ENCODE peak calls at places on chromosomes 3 and 15, in seven cellular contexts. G, C, Z, I, H, Q and B are unnamed samples.

GRCh38 chr15:59751552-59752413 is 62.7 kb upstream of the BNIP2 start:
- DNase-seq in G (peak; percentile 3), Q (no peak), C (peak; percentile 11), I (peak; percentile 21), Z (peak; percentile 64), H (peak; percentile 49), B (peak; percentile 21)

GRCh38 chr3:177466076-177466475 is 268.8 kb upstream of the TBL1XR1 start:
- DNase-seq in H (no peak), C (no peak), G (no peak), Q (no peak), I (no peak), Z (no peak), B (no peak)

GRCh38 chr3:136838641-136839555 is 20.0 kb downstream of the SLC35G2 start:
- DNase-seq in C (no peak), H (no peak), I (peak; percentile 26), G (peak; percentile 35), Q (peak; percentile 64), Z (peak; percentile 56), B (peak; percentile 82)

GRCh38 chr15:20344601-20345400 is 196.8 kb downstream of the GOLGA6L6 start:
- DNase-seq in C (no peak), H (no peak), Q (no peak), G (no peak), Z (no peak), I (peak; percentile 15), B (peak; percentile 82)

GRCh38 chr15:77563768-77564167 is 68.9 kb downstream of the LINGO1 start:
- DNase-seq in Q (no peak), G (no peak), I (no peak), H (no peak), C (no peak), Z (no peak), B (no peak)

GRCh38 chr15:90016721-90017120 is 15.6 kb downstream of the ZNF710 start:
- DNase-seq in G (no peak), C (no peak), Z (no peak), Q (no peak), H (no peak), I (no peak), B (no peak)

GRCh38 chr3:155304394-155304793 is 10.9 kb upstream of the STRIT1 start:
- DNase-seq in Q (no peak), H (no peak), G (no peak), C (no peak), Z (no peak), I (no peak), B (no peak)

GRCh38 chr3:38165722-38166387 is 518 bp downstream of the OXSR1 start:
- DNase-seq in Q (peak; percentile 46), H (no peak), G (no peak), I (no peak), C (peak; percentile 29), Z (peak; percentile 72), B (peak; percentile 72)

GRCh38 chr3:87076951-87077350 is 86.0 kb upstream of the VGLL3 start:
- DNase-seq in Z (no peak), Q (peak; percentile 85), C (no peak), G (peak; percentile 81), I (no peak), H (no peak), B (peak; percentile 44)

GRCh38 chr3:14451844-14452533 is 49.6 kb downstream of the SLC6A6 start:
- DNase-seq in Z (no peak), Q (peak; percentile 98), I (no peak), G (peak; percentile 94), C (no peak), H (no peak), B (peak; percentile 96)

GRCh38 chr3:53074761-53075742 is 29.2 kb upstream of the SFMBT1 start:
- DNase-seq in H (no peak), C (no peak), Z (no peak), Q (no peak), G (no peak), I (no peak), B (no peak)

GRCh38 chr15:34709866-34710265 is 44.9 kb downstream of the GJD2 start:
- DNase-seq in Z (no peak), I (no peak), H (no peak), C (no peak), Q (peak; percentile 60), G (peak; percentile 12), B (no peak)

GRCh38 chr3:98519351-98519750 is 3.4 kb downstream of the CLDND1 start:
- DNase-seq in H (no peak), C (no peak), Q (peak; percentile 35), I (no peak), Z (no peak), G (no peak), B (no peak)

GRCh38 chr3:71311320-71312046 is 272.0 kb downstream of the FOXP1 start:
- DNase-seq in Q (no peak), I (no peak), G (no peak), H (no peak), C (no peak), Z (no peak), B (no peak)

GRCh38 chr3:170076715-170077238 is 39.0 kb downstream of the GPR160 start:
- DNase-seq in Q (peak; percentile 90), G (peak; percentile 69), C (peak; percentile 27), Z (no peak), H (no peak), I (no peak), B (no peak)

GRCh38 chr3:58528629-58529028 is 8.4 kb downstream of the ACOX2 start:
- DNase-seq in H (no peak), G (peak; percentile 72), C (no peak), I (no peak), Z (no peak), Q (peak; percentile 58), B (peak; percentile 80)

DNA sequence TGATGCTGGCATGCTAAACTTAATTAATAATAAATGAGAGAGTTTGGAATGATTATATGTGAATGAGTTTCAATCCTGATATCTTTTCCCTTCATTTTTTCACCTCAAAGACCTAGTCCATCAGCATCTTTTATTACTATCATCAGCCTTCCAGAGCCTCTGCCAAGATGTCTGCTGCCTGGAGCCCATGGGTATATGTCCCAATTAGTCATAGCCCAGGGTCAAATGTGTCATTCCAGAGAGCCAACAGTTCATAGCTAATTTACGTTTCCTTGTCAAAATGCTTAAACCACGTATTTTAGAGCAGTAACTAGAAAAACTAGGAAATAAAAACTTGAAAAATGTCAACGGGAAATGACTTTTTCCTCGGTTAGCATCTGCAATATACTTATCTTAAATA is 457.9 kb downstream of the SI start:
- DNase-seq in C (no peak), I (no peak), Z (no peak), H (no peak), Q (no peak), G (no peak), B (no peak)
- H3K4me1 ChIP-seq in C (no peaks in the 10 kb centered on the region), I (no peaks in the 10 kb centered on the region), Z (no peaks in the 10 kb centered on the region), H (no peaks in the 10 kb centered on the region), Q (no peaks in the 10 kb centered on the region), G (no peaks in the 10 kb centered on the region), B (no peaks in the 10 kb centered on the region)

DNA sequence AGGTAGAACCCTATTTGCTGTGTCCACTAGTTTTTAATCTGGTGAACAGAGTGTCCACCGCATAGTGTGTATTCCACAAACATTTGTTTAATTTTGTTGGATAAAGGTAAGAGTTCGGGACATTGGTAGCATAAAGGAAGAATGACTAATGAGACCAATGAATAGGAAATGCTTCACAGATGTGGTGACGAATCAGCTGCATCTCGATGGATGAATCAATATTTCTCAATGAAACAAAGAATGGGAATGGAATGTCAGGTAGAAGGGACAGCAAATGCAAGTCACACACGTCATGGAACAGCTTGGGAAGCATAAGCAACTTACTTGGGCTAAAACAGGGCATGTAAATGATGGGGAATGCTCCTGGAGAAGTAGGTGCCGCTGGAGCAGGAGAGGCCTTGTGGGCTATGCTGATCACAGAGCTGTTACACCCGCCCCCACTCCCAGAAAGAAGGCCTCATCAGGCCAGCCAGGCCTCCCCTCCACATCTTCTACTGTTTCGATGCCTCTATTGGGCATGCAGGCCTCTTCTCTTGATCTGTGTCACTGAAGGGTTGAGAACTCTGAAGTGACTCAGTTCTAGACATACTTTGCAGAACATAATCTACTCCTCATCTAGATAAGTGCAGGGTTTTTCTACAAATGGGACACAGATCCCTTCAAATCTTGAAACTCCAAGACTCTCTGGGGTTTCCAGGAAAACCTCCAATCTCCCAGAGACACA is 120.0 kb upstream of the GADL1 start:
- DNase-seq in I (no peak), C (no peak), H (no peak), Q (peak; percentile 19), Z (no peak), G (no peak), B (peak; percentile 3)
- H2AFZ ChIP-seq in I (no peak overlapping the region), C (no peak overlapping the region), H (no peak overlapping the region), Q (peak overlapping the region; percentile 29), Z (no peak overlapping the region), G (no peak overlapping the region), B (peak overlapping the region; percentile 27)

GRCh38 chr3:50321844-50322385 is 630 bp downstream of the HYAL2 start:
- DNase-seq in H (peak; percentile 91), I (no peak), Q (no peak), C (no peak), Z (no peak), G (no peak), B (peak; percentile 62)

GRCh38 chr3:50321146-50321843 is 1.2 kb downstream of the HYAL2 start:
- DNase-seq in Q (peak; percentile 83), G (peak; percentile 89), Z (peak; percentile 94), H (peak; percentile 97), I (peak; percentile 78), C (peak; percentile 92), B (peak; percentile 100)

GRCh38 chr3:50319181-50319871 is 3.2 kb downstream of the HYAL2 start:
- DNase-seq in H (no peak), C (no peak), Q (no peak), G (no peak), I (no peak), Z (no peak), B (no peak)

GRCh38 chr3:50319872-50320625 is 2.5 kb downstream of the HYAL2 start:
- DNase-seq in Z (no peak), H (no peak), G (no peak), Q (no peak), I (no peak), C (no peak), B (peak; percentile 72)

DNA sequence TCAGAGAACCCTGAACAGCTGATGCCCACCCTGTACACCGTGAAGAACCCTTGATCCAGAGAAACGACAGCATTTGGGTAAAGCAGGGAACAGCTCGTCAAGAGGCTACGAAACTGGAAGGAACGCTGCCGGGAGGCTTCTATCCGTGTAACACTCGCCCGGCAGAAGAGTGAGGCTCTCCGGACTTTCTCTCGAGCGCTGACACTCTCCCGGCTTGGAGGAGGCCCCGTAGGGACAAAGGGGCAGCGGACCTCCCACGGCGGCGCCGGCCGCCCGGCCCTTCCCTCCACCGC is 1.7 kb downstream of the HYAL2 start:
- DNase-seq in Q (no peak), C (no peak), G (no peak), Z (no peak), I (no peak), H (no peak), B (no peak)
- H3K4me1 ChIP-seq in Q (peaks cover 25% of the 10 kb centered on the region), C (peaks cover 49% of the 10 kb centered on the region), G (peaks cover 7% of the 10 kb centered on the region), Z (peaks cover 21% of the 10 kb centered on the region), I (peaks cover 36% of the 10 kb centered on the region), H (peaks cover 28% of the 10 kb centered on the region), B (peaks cover 14% of the 10 kb centered on the region)

GRCh38 chr15:71323604-71324003 is 208.3 kb downstream of the THSD4 start:
- DNase-seq in I (no peak), C (no peak), G (peak; percentile 24), H (no peak), Z (no peak), Q (peak; percentile 67), B (no peak)
- H2AFZ ChIP-seq in I (no peak overlapping the region), C (no peak overlapping the region), G (no peak overlapping the region), H (no peak overlapping the region), Z (no peak overlapping the region), Q (no peak overlapping the region), B (no peak overlapping the region)

GRCh38 chr3:61625429-61625828 is 64.1 kb downstream of the PTPRG start:
- DNase-seq in Q (no peak), Z (no peak), C (no peak), G (no peak), I (no peak), H (no peak), B (no peak)
- H3K4me1 ChIP-seq in Q (peaks cover 10% of the 10 kb centered on the region), Z (no peaks in the 10 kb centered on the region), C (peaks cover 2% of the 10 kb centered on the region), G (peaks cover 9% of the 10 kb centered on the region), I (no peaks in the 10 kb centered on the region), H (peaks cover 4% of the 10 kb centered on the region), B (peaks cover 30% of the 10 kb centered on the region)